ENCODE peak calls at places on chromosomes 7 and 10, in four cellular contexts. One of them, this sample, is unnamed.

GRCh38 chr10:49634053-49634660 is 20.3 kb downstream of the CHAT start:
- DNase-seq in K562: no peak
- DNase-seq in HepG2: no peak
- DNase-seq in GM12878: no peak
- DNase-seq in this sample: no peak

GRCh38 chr7:158581440-158582088 is 6.1 kb downstream of the PTPRN2 start:
- DNase-seq in K562: no peak
- DNase-seq in HepG2: peak; percentile 80
- DNase-seq in GM12878: no peak
- DNase-seq in this sample: no peak

GRCh38 chr7:139851770-139852481 is 22.9 kb downstream of the TBXAS1 start:
- DNase-seq in K562: no peak
- DNase-seq in HepG2: no peak
- DNase-seq in GM12878: no peak
- DNase-seq in this sample: no peak

GRCh38 chr10:3652886-3653285 is 132.1 kb downstream of the KLF6 start:
- DNase-seq in K562: no peak
- DNase-seq in HepG2: no peak
- DNase-seq in GM12878: no peak
- DNase-seq in this sample: no peak

GRCh38 chr10:94403034-94403822 is 887 bp downstream of the TBC1D12 start:
- DNase-seq in K562: peak; percentile 31
- DNase-seq in HepG2: peak; percentile 76
- DNase-seq in GM12878: peak; percentile 47
- DNase-seq in this sample: peak; percentile 75

GRCh38 chr10:12637649-12638048 is 288.3 kb downstream of the CAMK1D start:
- DNase-seq in K562: no peak
- DNase-seq in HepG2: no peak
- DNase-seq in GM12878: no peak
- DNase-seq in this sample: no peak

GRCh38 chr10:52770904-52771303 is 1.7 kb downstream of the MBL2 start:
- DNase-seq in K562: no peak
- DNase-seq in HepG2: no peak
- DNase-seq in GM12878: no peak
- DNase-seq in this sample: no peak

GRCh38 chr10:13983035-13983434 is 347.7 kb downstream of the FRMD4A start:
- DNase-seq in K562: no peak
- DNase-seq in HepG2: no peak
- DNase-seq in GM12878: no peak
- DNase-seq in this sample: no peak

GRCh38 chr7:75042299-75042698 is 31.3 kb downstream of the RCC1L start:
- DNase-seq in K562: no peak
- DNase-seq in HepG2: no peak
- DNase-seq in GM12878: no peak
- DNase-seq in this sample: no peak

GRCh38 chr7:111259991-111260390 is 169.1 kb downstream of the LRRN3 start:
- DNase-seq in K562: no peak
- DNase-seq in HepG2: no peak
- DNase-seq in GM12878: no peak
- DNase-seq in this sample: no peak

GRCh38 chr7:920351-921070 is 34.0 kb downstream of the ADAP1 start:
- DNase-seq in K562: no peak
- DNase-seq in HepG2: no peak
- DNase-seq in GM12878: no peak
- DNase-seq in this sample: no peak

GRCh38 chr10:116774728-116775151 is 32.4 kb upstream of the HSPA12A start:
- DNase-seq in K562: no peak
- DNase-seq in HepG2: no peak
- DNase-seq in GM12878: no peak
- DNase-seq in this sample: no peak

GRCh38 chr10:26488344-26488743 is 50.2 kb downstream of the APBB1IP start:
- DNase-seq in K562: no peak
- DNase-seq in HepG2: no peak
- DNase-seq in GM12878: no peak
- DNase-seq in this sample: no peak

GRCh38 chr10:113199459-113199858 is 249.4 kb downstream of the TCF7L2 start:
- DNase-seq in K562: no peak
- DNase-seq in HepG2: no peak
- DNase-seq in GM12878: no peak
- DNase-seq in this sample: no peak

GRCh38 chr7:151759591-151760042 is 117.3 kb downstream of the PRKAG2 start:
- DNase-seq in K562: peak; percentile 91
- DNase-seq in HepG2: peak; percentile 56
- DNase-seq in GM12878: no peak
- DNase-seq in this sample: peak; percentile 86

GRCh38 chr10:13348216-13349017 is at the start of gene SEPHS1:
- DNase-seq in K562: peak; percentile 80
- DNase-seq in HepG2: peak; percentile 75
- DNase-seq in GM12878: no peak
- DNase-seq in this sample: peak; percentile 82

GRCh38 chr7:141617280-141617679 is 66.1 kb downstream of the AGK start:
- DNase-seq in K562: no peak
- DNase-seq in HepG2: no peak
- DNase-seq in GM12878: no peak
- DNase-seq in this sample: no peak

GRCh38 chr7:33243319-33243881 is 114.0 kb downstream of the BBS9 start:
- DNase-seq in K562: peak; percentile 12
- DNase-seq in HepG2: peak; percentile 48
- DNase-seq in GM12878: no peak
- DNase-seq in this sample: peak; percentile 36

GRCh38 chr10:110141185-110141584 is 66.2 kb upstream of the MXI1 start:
- DNase-seq in K562: no peak
- DNase-seq in HepG2: no peak
- DNase-seq in GM12878: no peak
- DNase-seq in this sample: no peak

GRCh38 chr7:93757421-93757820 is 133.1 kb downstream of the TFPI2 start:
- DNase-seq in K562: no peak
- DNase-seq in HepG2: no peak
- DNase-seq in GM12878: no peak
- DNase-seq in this sample: no peak
- TF ChIP-seq ESRRA in K562: no peak
- TF ChIP-seq ESRRA in HepG2: no peak
- TF ChIP-seq ESRRA in GM12878: no peak
- TF ChIP-seq ESRRA in this sample: no peak

GRCh38 chr7:84302949-84303348 is 108.4 kb upstream of the SEMA3A start:
- DNase-seq in K562: no peak
- DNase-seq in HepG2: no peak
- DNase-seq in GM12878: no peak
- DNase-seq in this sample: peak; percentile 23
- TF ChIP-seq RFX5 in K562: no peak
- TF ChIP-seq RFX5 in HepG2: no peak
- TF ChIP-seq RFX5 in GM12878: no peak
- TF ChIP-seq RFX5 in this sample: no peak

DNA sequence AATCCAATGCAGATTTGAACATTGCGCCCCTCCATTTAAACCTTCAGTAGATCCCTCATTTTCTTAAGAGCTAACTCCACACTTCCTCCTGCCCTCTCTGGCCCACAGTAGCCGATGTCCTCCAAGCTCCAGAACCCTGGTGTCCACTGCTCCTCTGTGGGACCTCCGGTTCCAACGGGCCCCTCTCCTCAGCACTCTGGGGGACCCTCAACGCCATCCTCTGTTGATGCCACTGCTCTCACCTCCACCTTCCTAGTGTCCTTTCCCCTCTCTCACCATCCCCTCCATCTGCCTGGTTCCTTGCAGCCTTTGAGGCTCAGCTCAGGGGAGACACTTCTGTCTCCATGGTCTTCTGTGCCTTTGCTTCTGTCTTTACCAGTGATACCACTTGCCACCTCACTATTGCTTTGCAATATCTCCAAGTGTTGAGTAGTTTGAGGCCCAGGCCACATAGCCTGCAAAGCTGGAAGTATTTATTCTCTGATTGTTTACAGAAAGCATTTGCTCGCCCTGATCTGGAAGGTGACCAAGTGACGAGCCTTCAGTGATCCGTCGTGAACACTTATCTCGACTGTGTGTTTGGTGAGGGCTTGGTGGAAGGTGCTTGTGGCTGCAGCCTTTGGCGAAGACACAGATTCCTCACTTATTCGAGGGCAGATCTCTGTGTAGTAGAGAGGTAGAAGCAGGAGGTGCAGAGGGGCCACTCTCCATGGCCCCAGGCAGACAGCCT is 104.8 kb upstream of the SHH start:
- DNase-seq in K562: no peak
- DNase-seq in HepG2: no peak
- DNase-seq in GM12878: no peak
- DNase-seq in this sample: no peak
- TF ChIP-seq ESRRA in K562: no peak
- TF ChIP-seq ESRRA in HepG2: no peak
- TF ChIP-seq ESRRA in GM12878: no peak
- TF ChIP-seq ESRRA in this sample: no peak

GRCh38 chr10:43076311-43076875 is 476 bp upstream of the RET start:
- DNase-seq in K562: peak; percentile 28
- DNase-seq in HepG2: no peak
- DNase-seq in GM12878: no peak
- DNase-seq in this sample: peak; percentile 42
- TF ChIP-seq RFX5 in K562: no peak
- TF ChIP-seq RFX5 in HepG2: no peak
- TF ChIP-seq RFX5 in GM12878: no peak
- TF ChIP-seq RFX5 in this sample: no peak

GRCh38 chr7:30934225-30934624 is 22.6 kb downstream of the AQP1 start:
- DNase-seq in K562: no peak
- DNase-seq in HepG2: no peak
- DNase-seq in GM12878: no peak
- DNase-seq in this sample: no peak
- TF ChIP-seq ESRRA in K562: no peak
- TF ChIP-seq ESRRA in HepG2: no peak
- TF ChIP-seq ESRRA in GM12878: no peak
- TF ChIP-seq ESRRA in this sample: no peak

This sample was measured in A549.